ENCODE peak calls at places on chromosomes 11 and 22, in seven cellular contexts. E is left ventricle myocardium inferior, K is breast epithelium, C is HCT116, S is AG09309, N is kidney, D is PC-3. J is an unnamed sample.

GRCh38 chr22:20978419-20978818 is 3.7 kb upstream of the LZTR1 start:
- DNase-seq in C (no peak), N (no peak), D (no peak), K (no peak), E (no peak), S (no peak), J (no peak)

GRCh38 chr22:25027959-25028840 is 75.7 kb downstream of the KIAA1671 start:
- DNase-seq in N (no peak), S (no peak), C (no peak), D (peak; percentile 11), K (no peak), E (peak; percentile 29), J (peak; percentile 34)

GRCh38 chr22:48579035-48579914 is 1248.4 kb downstream of the BRD1 start:
- DNase-seq in E (no peak), S (no peak), D (no peak), N (peak; percentile 48), C (no peak), K (no peak), J (no peak)

GRCh38 chr11:85647078-85647477 is 689 bp upstream of the TMEM126A start:
- DNase-seq in S (no peak), K (no peak), C (no peak), N (no peak), D (no peak), E (no peak), J (no peak)

GRCh38 chr11:4018641-4019040 is 76.0 kb upstream of the RRM1 start:
- DNase-seq in K (no peak), C (no peak), E (no peak), N (no peak), D (no peak), S (no peak), J (no peak)

GRCh38 chr11:106032861-106033260 is 10.8 kb upstream of the MSANTD4 start:
- DNase-seq in S (no peak), C (no peak), K (no peak), D (no peak), N (no peak), E (no peak), J (peak; percentile 60)

GRCh38 chr11:116831790-116832349 is 2.2 kb downstream of the APOC3 start:
- DNase-seq in E (no peak), S (no peak), D (no peak), N (no peak), C (no peak), K (no peak), J (no peak)

GRCh38 chr22:25110846-25111578 is 88.6 kb upstream of the CRYBB3 start:
- DNase-seq in D (peak; percentile 71), K (peak; percentile 85), E (peak; percentile 31), N (peak; percentile 92), S (peak; percentile 4), C (peak; percentile 72), J (peak; percentile 89)

GRCh38 chr22:43013355-43014061 is 1.4 kb downstream of the PACSIN2 start:
- DNase-seq in K (peak; percentile 59), C (no peak), E (no peak), S (no peak), D (peak; percentile 35), N (no peak), J (no peak)

GRCh38 chr11:47204633-47204989 is 10.2 kb upstream of the DDB2 start:
- DNase-seq in N (no peak), K (no peak), S (no peak), D (peak; percentile 85), C (no peak), E (no peak), J (peak; percentile 43)

GRCh38 chr22:36481393-36482168 is at the start of gene TXN2:
- DNase-seq in E (peak; percentile 98), C (peak; percentile 89), S (no peak), K (peak; percentile 97), N (peak; percentile 99), D (peak; percentile 88), J (peak; percentile 97)

GRCh38 chr11:69368119-69368880 is 74.3 kb downstream of the MYEOV start:
- DNase-seq in E (no peak), K (no peak), S (no peak), C (no peak), N (no peak), D (peak; percentile 82), J (no peak)

GRCh38 chr11:45289369-45289768 is 3.2 kb upstream of the SYT13 start:
- DNase-seq in D (peak; percentile 60), S (peak; percentile 5), E (no peak), C (no peak), N (no peak), K (no peak), J (peak; percentile 68)

GRCh38 chr11:17008099-17008498 is 6.1 kb downstream of the PLEKHA7 start:
- DNase-seq in N (no peak), C (no peak), K (no peak), D (no peak), E (no peak), S (no peak), J (no peak)

GRCh38 chr11:78645226-78646202 is 70.8 kb upstream of the NARS2 start:
- DNase-seq in E (peak; percentile 58), S (peak; percentile 35), N (no peak), C (peak; percentile 50), K (peak; percentile 69), D (peak; percentile 96), J (peak; percentile 82)

GRCh38 chr11:70111269-70112016 is 33.3 kb downstream of the ANO1 start:
- DNase-seq in K (peak; percentile 87), C (no peak), N (peak; percentile 91), S (peak; percentile 55), E (peak; percentile 69), D (peak; percentile 31), J (peak; percentile 61)

DNA sequence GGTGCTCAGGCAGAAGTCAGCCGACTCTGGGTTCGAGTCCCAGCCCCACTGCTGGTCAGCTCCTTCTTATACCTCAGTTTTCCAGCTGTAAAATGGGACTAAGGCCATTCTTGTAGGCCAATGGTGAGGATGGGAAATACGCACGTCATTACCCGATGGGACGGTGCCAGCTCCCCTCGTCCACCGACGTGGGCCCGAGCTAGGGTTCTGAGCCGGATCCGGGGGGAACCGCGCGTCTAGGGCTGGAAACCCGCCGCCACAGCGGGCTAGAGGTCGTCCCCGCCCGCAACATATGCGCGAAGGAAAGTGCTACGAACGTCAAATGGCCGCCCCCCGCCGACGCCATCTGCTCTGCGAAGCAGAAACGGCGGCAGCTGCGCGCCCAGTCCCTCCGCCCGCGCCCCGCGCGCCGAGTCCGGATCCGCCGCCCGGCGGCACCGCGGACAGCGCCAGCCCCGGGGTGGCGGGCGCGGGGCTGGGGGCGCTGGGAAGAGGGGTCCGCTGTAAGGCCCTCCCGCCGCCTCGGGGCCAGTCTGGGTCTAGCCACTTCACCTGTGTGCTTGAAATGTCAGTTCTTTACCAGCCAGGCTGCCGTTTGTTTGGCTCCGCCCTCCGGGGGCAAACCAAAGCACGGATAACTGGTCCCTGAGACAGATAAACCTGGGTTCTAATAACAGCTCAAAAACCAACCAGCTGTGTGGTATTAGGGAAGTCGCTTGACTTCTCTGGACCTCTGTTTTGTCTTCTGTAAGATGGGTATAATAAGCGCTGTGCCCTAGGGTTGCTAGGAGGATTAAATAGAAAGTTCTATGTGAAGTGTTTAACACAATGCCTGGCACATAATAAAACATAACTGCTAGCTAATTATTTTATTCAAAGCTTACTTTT is 103.5 kb upstream of the RCN1 start:
- DNase-seq in K (no peak), D (no peak), N (no peak), S (no peak), C (no peak), E (no peak), J (no peak)
- H3K4me3 ChIP-seq in K (peak overlapping the region; percentile 55), D (no peak overlapping the region), N (no peak overlapping the region), S (no peak overlapping the region), C (no peak overlapping the region), E (peak overlapping the region; percentile 47), J (no peak overlapping the region)

GRCh38 chr11:72573380-72573949 is 100.8 kb downstream of the PDE2A start:
- DNase-seq in N (no peak), E (no peak), C (peak; percentile 23), K (no peak), D (peak; percentile 59), S (no peak), J (peak; percentile 58)
- TF ChIP-seq CTCF in N (peak; percentile 55), E (peak; percentile 63), C (peak; percentile 45), K (peak; percentile 40), D (peak; percentile 68), S (peak; percentile 79), J (peak; percentile 78)

DNA sequence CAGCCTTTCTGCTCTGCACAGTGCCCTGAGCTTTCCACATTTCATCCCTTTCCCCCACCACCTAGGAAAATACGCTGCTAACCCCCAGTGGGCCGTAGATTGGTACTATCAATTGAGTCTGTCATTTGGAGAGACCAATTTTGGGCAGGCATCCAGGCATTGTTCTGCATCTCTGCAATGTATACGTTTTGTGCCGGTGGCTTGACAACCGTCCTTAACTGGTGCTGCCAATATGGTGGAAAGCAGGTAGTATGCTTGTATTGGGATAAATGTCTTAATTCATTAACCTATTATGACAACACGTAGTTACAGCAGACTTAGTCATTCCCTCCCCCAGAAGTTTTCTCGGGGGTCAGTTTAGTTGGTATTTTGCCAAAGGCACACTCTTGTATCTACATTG is 1.3 kb downstream of the ELMOD1 start:
- DNase-seq in N (no peak), E (no peak), K (no peak), S (no peak), D (no peak), C (no peak), J (no peak)
- H3K4me3 ChIP-seq in N (no peak overlapping the region), E (peak overlapping the region; percentile 76), K (peak overlapping the region; percentile 66), S (no peak overlapping the region), D (no peak overlapping the region), C (no peak overlapping the region), J (no peak overlapping the region)

DNA sequence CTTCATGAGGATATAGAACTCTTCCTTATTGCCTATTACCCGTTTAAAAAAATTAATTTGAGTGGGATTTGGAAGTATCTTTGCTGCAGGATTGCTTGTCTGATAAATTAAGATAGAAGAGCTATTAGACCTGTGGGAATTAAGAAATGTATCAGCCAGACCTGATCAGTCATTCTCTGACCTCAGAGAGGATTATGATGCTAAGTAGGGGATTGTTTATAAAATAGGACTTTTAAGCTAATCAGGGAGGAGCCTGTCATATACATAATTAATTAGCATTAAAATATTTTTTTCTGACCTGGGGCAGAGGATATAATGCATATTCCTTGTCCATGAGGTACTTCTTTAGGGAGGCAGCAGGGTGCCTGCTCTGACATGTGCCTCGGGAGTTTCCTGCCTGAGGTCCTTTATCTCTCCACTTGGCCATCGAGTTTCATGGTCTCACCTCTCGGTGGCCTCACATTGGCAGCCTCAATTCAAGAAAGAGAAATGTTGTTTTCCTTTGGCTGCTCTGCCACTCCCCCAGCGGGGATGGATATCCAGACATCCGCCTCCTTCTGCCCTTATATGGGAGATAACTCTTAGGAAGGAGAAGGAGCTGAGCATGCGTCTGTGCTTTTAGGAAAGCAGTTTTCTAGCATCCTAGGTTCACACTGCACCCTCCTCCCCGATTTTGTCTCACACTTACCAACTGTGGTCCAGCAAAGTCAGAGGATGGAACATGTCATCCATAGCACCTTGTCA is 41.1 kb downstream of the DIXDC1 start:
- DNase-seq in E (peak; percentile 37), D (peak; percentile 63), S (peak; percentile 32), K (peak; percentile 67), N (no peak), C (no peak), J (peak; percentile 83)
- TF ChIP-seq CTCF in E (peak; percentile 26), D (no peak), S (no peak), K (peak; percentile 24), N (no peak), C (no peak), J (peak; percentile 23)

GRCh38 chr11:11149671-11150459 is 203.2 kb downstream of the CSNK2A3 start:
- DNase-seq in K (no peak), D (no peak), E (no peak), N (no peak), S (no peak), C (no peak), J (no peak)
- H3K4me3 ChIP-seq in K (no peak overlapping the region), D (no peak overlapping the region), E (no peak overlapping the region), N (no peak overlapping the region), S (no peak overlapping the region), C (no peak overlapping the region), J (no peak overlapping the region)

GRCh38 chr11:61507962-61508824 is at the start of gene LRRC10B:
- DNase-seq in C (peak; percentile 52), E (no peak), N (no peak), D (no peak), K (no peak), S (no peak), J (no peak)
- TF ChIP-seq CTCF in C (no peak), E (no peak), N (no peak), D (no peak), K (no peak), S (no peak), J (no peak)

J was measured in choroid plexus epithelial cell.